ENCODE peak calls at places on chromosomes 3 and 15, in four cellular contexts. R, O, L and G are unnamed samples.

GRCh38 chr3:133941390-133941789 is 45.7 kb upstream of the RAB6B start:
- DNase-seq in R (peak), O (peak), L (peak), G (no peak)

GRCh38 chr3:166734734-166735133 is 645.4 kb downstream of the ZBBX start:
- DNase-seq in R (no peak), O (no peak), L (no peak), G (no peak)

GRCh38 chr3:64209866-64210609 is 15.2 kb downstream of the PRICKLE2 start:
- DNase-seq in R (peak), O (peak), L (peak), G (no peak)

GRCh38 chr15:39248204-39248603 is 332.7 kb upstream of the THBS1 start:
- DNase-seq in R (no peak), O (peak), L (no peak), G (no peak)

GRCh38 chr15:83747050-83747717 is 93.3 kb downstream of the ADAMTSL3 start:
- DNase-seq in R (peak), O (peak), L (no peak), G (no peak)

GRCh38 chr3:138740057-138740456 is 94.7 kb downstream of the PIK3CB start:
- DNase-seq in R (no peak), O (no peak), L (no peak), G (no peak)

GRCh38 chr3:55405436-55405835 is 81.7 kb downstream of the WNT5A start:
- DNase-seq in R (no peak), O (peak), L (no peak), G (no peak)

GRCh38 chr3:23959147-23959900 is 14.2 kb downstream of the NR1D2 start:
- DNase-seq in R (no peak), O (peak), L (no peak), G (no peak)

GRCh38 chr3:11551019-11551418 is 92.7 kb downstream of the VGLL4 start:
- DNase-seq in R (peak), O (no peak), L (no peak), G (no peak)

GRCh38 chr3:149717391-149718056 is 34.8 kb downstream of the COMMD2 start:
- DNase-seq in R (no peak), O (peak), L (peak), G (peak)

GRCh38 chr3:60079076-60079475 is 1029.3 kb upstream of the CFAP20DC start:
- DNase-seq in R (no peak), O (no peak), L (no peak), G (peak)

GRCh38 chr3:158108596-158108995 is 1.3 kb upstream of the RSRC1 start:
- DNase-seq in R (no peak), O (no peak), L (no peak), G (no peak)

GRCh38 chr15:64544450-64544849 is 84.1 kb downstream of the ZNF609 start:
- DNase-seq in R (no peak), O (peak), L (no peak), G (no peak)

GRCh38 chr3:61820306-61820992 is 259.1 kb downstream of the PTPRG start:
- DNase-seq in R (no peak), O (no peak), L (no peak), G (no peak)

DNA sequence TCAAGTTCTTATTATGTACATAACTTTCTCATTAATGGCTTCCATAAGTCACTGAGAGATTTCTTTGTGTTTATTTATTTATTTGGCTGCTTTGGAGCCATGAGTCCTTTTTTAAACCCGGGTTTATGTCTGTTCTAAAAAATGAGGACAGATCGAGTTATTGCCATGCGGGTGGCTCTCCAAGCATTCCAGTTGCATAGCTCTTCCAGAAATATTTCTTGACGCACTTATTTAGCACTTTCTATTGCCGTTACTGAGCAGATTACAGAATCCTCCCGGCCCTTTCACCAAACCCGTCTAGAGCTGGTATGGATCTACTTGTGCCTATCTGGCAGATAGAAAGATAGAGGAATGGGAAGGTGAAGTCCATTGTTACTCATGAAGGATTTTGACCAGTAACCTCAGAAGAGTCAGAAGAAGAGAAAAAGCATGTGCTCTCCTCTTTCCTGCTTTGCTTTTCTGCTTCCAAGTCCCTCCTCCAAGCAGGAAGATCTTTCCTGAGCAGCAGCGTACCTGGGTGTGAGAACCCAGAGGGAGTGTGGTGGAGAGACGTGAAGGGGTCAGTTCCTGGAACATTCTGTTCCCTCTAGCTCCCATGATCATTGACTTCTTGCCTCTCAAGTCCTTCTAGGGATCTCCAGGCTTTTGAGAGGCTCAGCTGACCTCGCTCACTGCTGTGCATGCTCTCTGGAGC is 112.8 kb downstream of the LPP start:
- DNase-seq in R (peak), O (peak), L (peak), G (no peak)
- H3K4me3 ChIP-seq in R (peak), O (no peak), L (peak), G (no peak)

GRCh38 chr3:71536376-71536965 is 47.1 kb downstream of the FOXP1 start:
- DNase-seq in R (no peak), O (peak), L (no peak), G (no peak)
- H3K4me3 ChIP-seq in R (no peak), O (no peak), L (no peak), G (no peak)

GRCh38 chr3:45387636-45388348 is 584 bp upstream of the LARS2 start:
- DNase-seq in R (no peak), O (no peak), L (no peak), G (no peak)
- H3K4me3 ChIP-seq in R (peak), O (peak), L (peak), G (peak)

GRCh38 chr15:42035362-42035761 is 14.5 kb upstream of the PLA2G4E start:
- DNase-seq in R (no peak), O (peak), L (peak), G (no peak)
- H3K4me3 ChIP-seq in R (no peak), O (no peak), L (no peak), G (no peak)

GRCh38 chr3:185089343-185089742 is 63.5 kb downstream of the C3orf70 start:
- DNase-seq in R (no peak), O (peak), L (no peak), G (no peak)

GRCh38 chr3:185089751-185090150 is 63.1 kb downstream of the C3orf70 start:
- DNase-seq in R (no peak), O (no peak), L (no peak), G (no peak)

DNA sequence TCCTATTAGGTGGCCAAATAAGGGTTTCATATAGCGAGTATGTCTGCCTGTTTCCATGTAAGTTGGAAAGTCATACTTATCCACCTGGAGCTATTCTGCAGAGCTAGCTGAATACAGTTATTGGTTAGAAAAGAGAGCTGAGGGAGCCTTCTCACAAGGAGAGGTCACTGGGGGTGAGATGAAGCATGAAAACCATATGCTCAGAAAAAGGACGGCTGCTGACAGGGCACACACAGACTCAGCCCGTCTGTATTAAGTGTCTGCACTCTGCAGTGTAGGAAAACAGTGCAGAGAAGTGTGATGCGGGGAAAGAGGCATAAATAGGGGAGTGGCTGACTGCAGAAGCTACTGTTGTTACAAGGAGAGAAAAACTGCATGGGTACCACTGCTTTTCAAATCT is 58.2 kb downstream of the C3orf70 start:
- DNase-seq in R (no peak), O (no peak), L (no peak), G (no peak)
- H3K4me3 ChIP-seq in R (no peak), O (no peak), L (no peak), G (no peak)

DNA sequence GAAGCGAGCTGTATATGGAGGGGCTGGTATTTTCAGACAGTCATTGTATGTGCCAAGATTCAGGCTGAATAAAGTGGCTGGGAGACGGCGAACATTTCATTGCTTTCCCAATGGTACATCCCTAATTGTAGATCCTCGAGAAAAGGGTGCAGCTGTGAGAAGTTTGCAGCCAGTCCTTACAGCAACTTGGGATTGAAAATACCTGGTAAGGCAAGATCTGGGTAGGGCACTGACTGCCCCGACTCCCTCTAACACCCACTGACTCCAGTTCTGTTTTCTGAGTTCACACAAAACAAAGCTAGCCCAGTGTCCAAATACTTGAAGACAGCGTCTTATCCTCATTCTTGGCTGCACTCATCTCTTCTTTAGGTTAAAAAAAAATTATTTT is 63.7 kb downstream of the EDEM1 start:
- DNase-seq in R (no peak), O (no peak), L (no peak), G (no peak)
- H3K4me3 ChIP-seq in R (peak), O (no peak), L (no peak), G (no peak)